ENCODE peak calls at places on chromosomes 1 and 21, in seven cellular contexts. One of them, this sample, is unnamed.

GRCh38 chr1:182080955-182081582 is 19.6 kb upstream of the ZNF648 start:
- DNase-seq in NCI-H69: peak; percentile 56
- DNase-seq in fibroblast of lung: peak; percentile 26
- DNase-seq in non-pigmented ciliary epithelial cell: no peak
- DNase-seq in H54: peak; percentile 47
- DNase-seq in T1000: no peak
- DNase-seq in effector memory CD4-positive, alpha-beta T cell: no peak
- DNase-seq in this sample: peak; percentile 28

GRCh38 chr1:25556791-25557476 is 13.5 kb downstream of the LDLRAP1 start:
- DNase-seq in NCI-H69: peak; percentile 26
- DNase-seq in fibroblast of lung: peak; percentile 57
- DNase-seq in non-pigmented ciliary epithelial cell: no peak
- DNase-seq in H54: no peak
- DNase-seq in T1000: no peak
- DNase-seq in effector memory CD4-positive, alpha-beta T cell: no peak
- DNase-seq in this sample: no peak

GRCh38 chr1:15452216-15452615 is 4.3 kb upstream of the CELA2A start:
- DNase-seq in NCI-H69: no peak
- DNase-seq in fibroblast of lung: no peak
- DNase-seq in non-pigmented ciliary epithelial cell: no peak
- DNase-seq in H54: no peak
- DNase-seq in T1000: no peak
- DNase-seq in effector memory CD4-positive, alpha-beta T cell: no peak
- DNase-seq in this sample: no peak

GRCh38 chr1:223363057-223363855 is 720 bp downstream of the SUSD4 start:
- DNase-seq in NCI-H69: peak; percentile 55
- DNase-seq in fibroblast of lung: peak; percentile 64
- DNase-seq in non-pigmented ciliary epithelial cell: no peak
- DNase-seq in H54: no peak
- DNase-seq in T1000: peak; percentile 10
- DNase-seq in effector memory CD4-positive, alpha-beta T cell: no peak
- DNase-seq in this sample: no peak

GRCh38 chr1:204711947-204712701 is 26.6 kb upstream of the LRRN2 start:
- DNase-seq in NCI-H69: peak; percentile 98
- DNase-seq in fibroblast of lung: no peak
- DNase-seq in non-pigmented ciliary epithelial cell: no peak
- DNase-seq in H54: no peak
- DNase-seq in T1000: no peak
- DNase-seq in effector memory CD4-positive, alpha-beta T cell: no peak
- DNase-seq in this sample: no peak

GRCh38 chr1:237043846-237044636 is 2.1 kb downstream of the RYR2 start:
- DNase-seq in NCI-H69: no peak
- DNase-seq in fibroblast of lung: no peak
- DNase-seq in non-pigmented ciliary epithelial cell: no peak
- DNase-seq in H54: no peak
- DNase-seq in T1000: no peak
- DNase-seq in effector memory CD4-positive, alpha-beta T cell: no peak
- DNase-seq in this sample: no peak

GRCh38 chr21:46061063-46061462 is 36.8 kb upstream of the COL6A2 start:
- DNase-seq in NCI-H69: no peak
- DNase-seq in fibroblast of lung: no peak
- DNase-seq in non-pigmented ciliary epithelial cell: no peak
- DNase-seq in H54: no peak
- DNase-seq in T1000: no peak
- DNase-seq in effector memory CD4-positive, alpha-beta T cell: no peak
- DNase-seq in this sample: no peak

GRCh38 chr1:78831731-78832360 is 174.7 kb downstream of the ADGRL4 start:
- DNase-seq in NCI-H69: no peak
- DNase-seq in fibroblast of lung: peak; percentile 99
- DNase-seq in non-pigmented ciliary epithelial cell: peak; percentile 91
- DNase-seq in H54: peak; percentile 38
- DNase-seq in T1000: peak; percentile 71
- DNase-seq in effector memory CD4-positive, alpha-beta T cell: no peak
- DNase-seq in this sample: peak; percentile 78

GRCh38 chr1:236815941-236816340 is 20.8 kb downstream of the MTR start:
- DNase-seq in NCI-H69: no peak
- DNase-seq in fibroblast of lung: no peak
- DNase-seq in non-pigmented ciliary epithelial cell: no peak
- DNase-seq in H54: no peak
- DNase-seq in T1000: no peak
- DNase-seq in effector memory CD4-positive, alpha-beta T cell: no peak
- DNase-seq in this sample: no peak

GRCh38 chr1:74697832-74698231 is 24.2 kb upstream of the ERICH3 start:
- DNase-seq in NCI-H69: no peak
- DNase-seq in fibroblast of lung: no peak
- DNase-seq in non-pigmented ciliary epithelial cell: no peak
- DNase-seq in H54: no peak
- DNase-seq in T1000: no peak
- DNase-seq in effector memory CD4-positive, alpha-beta T cell: no peak
- DNase-seq in this sample: no peak

GRCh38 chr1:181990730-181991129 is 70.8 kb downstream of the ZNF648 start:
- DNase-seq in NCI-H69: no peak
- DNase-seq in fibroblast of lung: no peak
- DNase-seq in non-pigmented ciliary epithelial cell: no peak
- DNase-seq in H54: no peak
- DNase-seq in T1000: no peak
- DNase-seq in effector memory CD4-positive, alpha-beta T cell: no peak
- DNase-seq in this sample: no peak

GRCh38 chr1:37865348-37866119 is 6.1 kb upstream of the MTF1 start:
- DNase-seq in NCI-H69: peak; percentile 6
- DNase-seq in fibroblast of lung: peak; percentile 26
- DNase-seq in non-pigmented ciliary epithelial cell: no peak
- DNase-seq in H54: peak; percentile 70
- DNase-seq in T1000: no peak
- DNase-seq in effector memory CD4-positive, alpha-beta T cell: no peak
- DNase-seq in this sample: no peak

GRCh38 chr1:94792876-94793605 is 27.1 kb upstream of the SLC44A3 start:
- DNase-seq in NCI-H69: no peak
- DNase-seq in fibroblast of lung: peak; percentile 91
- DNase-seq in non-pigmented ciliary epithelial cell: no peak
- DNase-seq in H54: no peak
- DNase-seq in T1000: no peak
- DNase-seq in effector memory CD4-positive, alpha-beta T cell: no peak
- DNase-seq in this sample: peak; percentile 91

GRCh38 chr1:236066054-236066453 is 1.2 kb upstream of the NID1 start:
- DNase-seq in NCI-H69: no peak
- DNase-seq in fibroblast of lung: no peak
- DNase-seq in non-pigmented ciliary epithelial cell: no peak
- DNase-seq in H54: no peak
- DNase-seq in T1000: no peak
- DNase-seq in effector memory CD4-positive, alpha-beta T cell: no peak
- DNase-seq in this sample: peak; percentile 15

GRCh38 chr1:59767119-59767518 is 47.6 kb upstream of the HOOK1 start:
- DNase-seq in NCI-H69: peak; percentile 57
- DNase-seq in fibroblast of lung: no peak
- DNase-seq in non-pigmented ciliary epithelial cell: no peak
- DNase-seq in H54: no peak
- DNase-seq in T1000: no peak
- DNase-seq in effector memory CD4-positive, alpha-beta T cell: no peak
- DNase-seq in this sample: peak; percentile 88

GRCh38 chr1:181778630-181779285 is 282.8 kb downstream of the ZNF648 start:
- DNase-seq in NCI-H69: peak; percentile 98
- DNase-seq in fibroblast of lung: peak; percentile 53
- DNase-seq in non-pigmented ciliary epithelial cell: no peak
- DNase-seq in H54: no peak
- DNase-seq in T1000: no peak
- DNase-seq in effector memory CD4-positive, alpha-beta T cell: no peak
- DNase-seq in this sample: no peak

GRCh38 chr1:88774151-88774556 is 90.1 kb downstream of the PKN2 start:
- DNase-seq in NCI-H69: peak; percentile 7
- DNase-seq in fibroblast of lung: peak; percentile 26
- DNase-seq in non-pigmented ciliary epithelial cell: no peak
- DNase-seq in H54: no peak
- DNase-seq in T1000: no peak
- DNase-seq in effector memory CD4-positive, alpha-beta T cell: no peak
- DNase-seq in this sample: no peak

GRCh38 chr1:118201524-118201923 is 16.5 kb upstream of the SPAG17 start:
- DNase-seq in NCI-H69: no peak
- DNase-seq in fibroblast of lung: no peak
- DNase-seq in non-pigmented ciliary epithelial cell: no peak
- DNase-seq in H54: no peak
- DNase-seq in T1000: no peak
- DNase-seq in effector memory CD4-positive, alpha-beta T cell: no peak
- DNase-seq in this sample: no peak

GRCh38 chr1:232084584-232085223 is 458.1 kb downstream of the DISC1 start:
- DNase-seq in NCI-H69: no peak
- DNase-seq in fibroblast of lung: peak; percentile 17
- DNase-seq in non-pigmented ciliary epithelial cell: no peak
- DNase-seq in H54: no peak
- DNase-seq in T1000: no peak
- DNase-seq in effector memory CD4-positive, alpha-beta T cell: no peak
- DNase-seq in this sample: peak; percentile 28

This sample was measured in endothelial cell of umbilical vein.